ENCODE peak calls at places on chromosomes 4 and X, in seven cellular contexts. W is non-pigmented ciliary epithelial cell; C is mesendoderm; Q is adrenal gland; F is stimulated activated naive CD4-positive, alpha-beta T cell; B is activated T-helper 1 cell treated with anti-CD3 and anti-CD28 coated beads, Interleukin-12 subunit alpha, Interleukin-12 subunit beta, Interleukin-2, Interleukin-4 antibody, amounts not matched to agents 30 ng/mL and 10 ng/mL and 1 ng/mL, durations not matched to agents 14 hours and 24 hours and 36 hours; D is HuH-7. L is an unnamed sample.

GRCh38 chrX:50103866-50104566 is 96.8 kb downstream of the AKAP4 start:
- DNase-seq in W (no peak), C (no peak), Q (peak; percentile 48), F (no peak), B (no peak), D (no peak), L (no peak)

GRCh38 chrX:116657071-116657470 is 194.3 kb upstream of the CT83 start:
- DNase-seq in W (no peak), C (no peak), Q (no peak), F (no peak), B (no peak), D (no peak), L (no peak)

GRCh38 chr4:134375775-134376174 is 174.2 kb upstream of the PABPC4L start:
- DNase-seq in W (no peak), C (no peak), Q (no peak), F (no peak), B (no peak), D (no peak), L (no peak)

GRCh38 chrX:65920620-65921019 is 119.3 kb downstream of the VSIG4 start:
- DNase-seq in W (no peak), C (peak; percentile 56), Q (no peak), F (no peak), B (no peak), D (no peak), L (peak; percentile 75)

GRCh38 chrX:21735038-21735752 is 22.7 kb downstream of the SMPX start:
- DNase-seq in W (no peak), C (no peak), Q (no peak), F (no peak), B (no peak), D (no peak), L (no peak)

GRCh38 chr4:159071178-159071968 is 31.5 kb upstream of the RAPGEF2 start:
- DNase-seq in W (peak; percentile 57), C (peak; percentile 95), Q (no peak), F (no peak), B (no peak), D (no peak), L (no peak)

GRCh38 chr4:183960912-183961569 is 55.9 kb downstream of the STOX2 start:
- DNase-seq in W (no peak), C (peak; percentile 67), Q (no peak), F (no peak), B (no peak), D (no peak), L (peak; percentile 18)

GRCh38 chr4:39304651-39305050 is 61.5 kb downstream of the RFC1 start:
- DNase-seq in W (peak; percentile 14), C (no peak), Q (no peak), F (no peak), B (no peak), D (no peak), L (no peak)

GRCh38 chr4:76090241-76090691 is 15.8 kb downstream of the ART3 start:
- DNase-seq in W (peak; percentile 91), C (peak; percentile 7), Q (peak; percentile 74), F (no peak), B (no peak), D (no peak), L (no peak)

GRCh38 chr4:150268444-150268843 is 190.2 kb downstream of the DCLK2 start:
- DNase-seq in W (no peak), C (no peak), Q (no peak), F (no peak), B (no peak), D (no peak), L (no peak)

L was measured in NCI-H1105.